ENCODE peak calls at places on chromosomes 1 and 21, in seven cellular contexts. One of them, this sample, is unnamed.
A peak's percentile ranks its signal among the peaks of the same experiment; 100 is the strongest.

GRCh38 chr21:45632165-45632896 is 11.2 kb upstream of the PCBP3 start:
- DNase-seq in activated CD8-positive, alpha-beta T cell treated with anti-CD3 and anti-CD28 coated beads, Interleukin-2, amount 10 ng/mL, durations not matched to agents 7 days and 5 days: peak; percentile 20
- DNase-seq in HFFc6: no peak
- DNase-seq in lung: no peak
- DNase-seq in type B pancreatic cell: peak; percentile 58
- DNase-seq in NCI-H460: no peak
- DNase-seq in foreskin fibroblast: no peak
- DNase-seq in this sample: peak; percentile 70

GRCh38 chr1:240701412-240701811 is 89.5 kb upstream of the GREM2 start:
- DNase-seq in activated CD8-positive, alpha-beta T cell treated with anti-CD3 and anti-CD28 coated beads, Interleukin-2, amount 10 ng/mL, durations not matched to agents 7 days and 5 days: no peak
- DNase-seq in HFFc6: peak; percentile 75
- DNase-seq in lung: no peak
- DNase-seq in type B pancreatic cell: no peak
- DNase-seq in NCI-H460: no peak
- DNase-seq in foreskin fibroblast: peak; percentile 67
- DNase-seq in this sample: no peak

GRCh38 chr1:2343023-2343935 is 48.1 kb downstream of the MORN1 start:
- DNase-seq in activated CD8-positive, alpha-beta T cell treated with anti-CD3 and anti-CD28 coated beads, Interleukin-2, amount 10 ng/mL, durations not matched to agents 7 days and 5 days: no peak
- DNase-seq in HFFc6: no peak
- DNase-seq in lung: no peak
- DNase-seq in type B pancreatic cell: no peak
- DNase-seq in NCI-H460: no peak
- DNase-seq in foreskin fibroblast: no peak
- DNase-seq in this sample: no peak

GRCh38 chr1:12153181-12153785 is 13.5 kb upstream of the TNFRSF1B start:
- DNase-seq in activated CD8-positive, alpha-beta T cell treated with anti-CD3 and anti-CD28 coated beads, Interleukin-2, amount 10 ng/mL, durations not matched to agents 7 days and 5 days: no peak
- DNase-seq in HFFc6: peak; percentile 89
- DNase-seq in lung: peak; percentile 61
- DNase-seq in type B pancreatic cell: no peak
- DNase-seq in NCI-H460: no peak
- DNase-seq in foreskin fibroblast: peak; percentile 89
- DNase-seq in this sample: no peak

GRCh38 chr21:27001526-27001925 is 34.6 kb upstream of the ADAMTS5 start:
- DNase-seq in activated CD8-positive, alpha-beta T cell treated with anti-CD3 and anti-CD28 coated beads, Interleukin-2, amount 10 ng/mL, durations not matched to agents 7 days and 5 days: no peak
- DNase-seq in HFFc6: no peak
- DNase-seq in lung: no peak
- DNase-seq in type B pancreatic cell: no peak
- DNase-seq in NCI-H460: no peak
- DNase-seq in foreskin fibroblast: no peak
- DNase-seq in this sample: no peak

GRCh38 chr1:39369568-39369967 is 121.9 kb upstream of the BMP8A start:
- DNase-seq in activated CD8-positive, alpha-beta T cell treated with anti-CD3 and anti-CD28 coated beads, Interleukin-2, amount 10 ng/mL, durations not matched to agents 7 days and 5 days: no peak
- DNase-seq in HFFc6: no peak
- DNase-seq in lung: no peak
- DNase-seq in type B pancreatic cell: no peak
- DNase-seq in NCI-H460: no peak
- DNase-seq in foreskin fibroblast: no peak
- DNase-seq in this sample: no peak

GRCh38 chr1:14777516-14778506 is 179.3 kb downstream of the KAZN start:
- DNase-seq in activated CD8-positive, alpha-beta T cell treated with anti-CD3 and anti-CD28 coated beads, Interleukin-2, amount 10 ng/mL, durations not matched to agents 7 days and 5 days: peak; percentile 25
- DNase-seq in HFFc6: no peak
- DNase-seq in lung: no peak
- DNase-seq in type B pancreatic cell: no peak
- DNase-seq in NCI-H460: no peak
- DNase-seq in foreskin fibroblast: no peak
- DNase-seq in this sample: peak; percentile 43

GRCh38 chr1:78304766-78305165 is 186.0 kb upstream of the PTGFR start:
- DNase-seq in activated CD8-positive, alpha-beta T cell treated with anti-CD3 and anti-CD28 coated beads, Interleukin-2, amount 10 ng/mL, durations not matched to agents 7 days and 5 days: no peak
- DNase-seq in HFFc6: no peak
- DNase-seq in lung: no peak
- DNase-seq in type B pancreatic cell: no peak
- DNase-seq in NCI-H460: no peak
- DNase-seq in foreskin fibroblast: no peak
- DNase-seq in this sample: no peak

GRCh38 chr1:6517435-6517851 is 26.0 kb upstream of the PLEKHG5 start:
- DNase-seq in activated CD8-positive, alpha-beta T cell treated with anti-CD3 and anti-CD28 coated beads, Interleukin-2, amount 10 ng/mL, durations not matched to agents 7 days and 5 days: no peak
- DNase-seq in HFFc6: peak; percentile 13
- DNase-seq in lung: no peak
- DNase-seq in type B pancreatic cell: no peak
- DNase-seq in NCI-H460: no peak
- DNase-seq in foreskin fibroblast: no peak
- DNase-seq in this sample: no peak

GRCh38 chr1:69312055-69312732 is 255.5 kb upstream of the LRRC7 start:
- DNase-seq in activated CD8-positive, alpha-beta T cell treated with anti-CD3 and anti-CD28 coated beads, Interleukin-2, amount 10 ng/mL, durations not matched to agents 7 days and 5 days: no peak
- DNase-seq in HFFc6: no peak
- DNase-seq in lung: no peak
- DNase-seq in type B pancreatic cell: no peak
- DNase-seq in NCI-H460: no peak
- DNase-seq in foreskin fibroblast: no peak
- DNase-seq in this sample: no peak

GRCh38 chr1:105830614-105831146 is 1225.8 kb upstream of the PRMT6 start:
- DNase-seq in activated CD8-positive, alpha-beta T cell treated with anti-CD3 and anti-CD28 coated beads, Interleukin-2, amount 10 ng/mL, durations not matched to agents 7 days and 5 days: no peak
- DNase-seq in HFFc6: no peak
- DNase-seq in lung: no peak
- DNase-seq in type B pancreatic cell: no peak
- DNase-seq in NCI-H460: no peak
- DNase-seq in foreskin fibroblast: no peak
- DNase-seq in this sample: peak; percentile 87

GRCh38 chr1:201999625-202000238 is 10.7 kb upstream of the ELF3 start:
- DNase-seq in activated CD8-positive, alpha-beta T cell treated with anti-CD3 and anti-CD28 coated beads, Interleukin-2, amount 10 ng/mL, durations not matched to agents 7 days and 5 days: peak; percentile 45
- DNase-seq in HFFc6: peak; percentile 43
- DNase-seq in lung: no peak
- DNase-seq in type B pancreatic cell: no peak
- DNase-seq in NCI-H460: peak; percentile 70
- DNase-seq in foreskin fibroblast: peak; percentile 8
- DNase-seq in this sample: peak; percentile 68

GRCh38 chr1:64242895-64243756 is 39.7 kb downstream of the UBE2U start:
- DNase-seq in activated CD8-positive, alpha-beta T cell treated with anti-CD3 and anti-CD28 coated beads, Interleukin-2, amount 10 ng/mL, durations not matched to agents 7 days and 5 days: no peak
- DNase-seq in HFFc6: peak; percentile 45
- DNase-seq in lung: no peak
- DNase-seq in type B pancreatic cell: no peak
- DNase-seq in NCI-H460: peak; percentile 53
- DNase-seq in foreskin fibroblast: peak; percentile 26
- DNase-seq in this sample: peak; percentile 28

GRCh38 chr21:38507374-38507942 is 9.2 kb upstream of the ERG start:
- DNase-seq in activated CD8-positive, alpha-beta T cell treated with anti-CD3 and anti-CD28 coated beads, Interleukin-2, amount 10 ng/mL, durations not matched to agents 7 days and 5 days: no peak
- DNase-seq in HFFc6: no peak
- DNase-seq in lung: no peak
- DNase-seq in type B pancreatic cell: no peak
- DNase-seq in NCI-H460: no peak
- DNase-seq in foreskin fibroblast: no peak
- DNase-seq in this sample: no peak

GRCh38 chr1:94045465-94046056 is 75.4 kb downstream of the ABCA4 start:
- DNase-seq in activated CD8-positive, alpha-beta T cell treated with anti-CD3 and anti-CD28 coated beads, Interleukin-2, amount 10 ng/mL, durations not matched to agents 7 days and 5 days: peak; percentile 54
- DNase-seq in HFFc6: peak; percentile 92
- DNase-seq in lung: peak; percentile 91
- DNase-seq in type B pancreatic cell: peak; percentile 79
- DNase-seq in NCI-H460: peak; percentile 90
- DNase-seq in foreskin fibroblast: peak; percentile 89
- DNase-seq in this sample: no peak

GRCh38 chr1:220084460-220084859 is 5.1 kb downstream of the BPNT1 start:
- DNase-seq in activated CD8-positive, alpha-beta T cell treated with anti-CD3 and anti-CD28 coated beads, Interleukin-2, amount 10 ng/mL, durations not matched to agents 7 days and 5 days: no peak
- DNase-seq in HFFc6: no peak
- DNase-seq in lung: no peak
- DNase-seq in type B pancreatic cell: no peak
- DNase-seq in NCI-H460: no peak
- DNase-seq in foreskin fibroblast: no peak
- DNase-seq in this sample: no peak

GRCh38 chr1:43660355-43660754 is 10.4 kb downstream of the KDM4A start:
- DNase-seq in activated CD8-positive, alpha-beta T cell treated with anti-CD3 and anti-CD28 coated beads, Interleukin-2, amount 10 ng/mL, durations not matched to agents 7 days and 5 days: no peak
- DNase-seq in HFFc6: no peak
- DNase-seq in lung: no peak
- DNase-seq in type B pancreatic cell: no peak
- DNase-seq in NCI-H460: no peak
- DNase-seq in foreskin fibroblast: no peak
- DNase-seq in this sample: no peak

GRCh38 chr1:204461331-204462228 is 33.0 kb downstream of the PIK3C2B start:
- DNase-seq in activated CD8-positive, alpha-beta T cell treated with anti-CD3 and anti-CD28 coated beads, Interleukin-2, amount 10 ng/mL, durations not matched to agents 7 days and 5 days: peak; percentile 30
- DNase-seq in HFFc6: no peak
- DNase-seq in lung: no peak
- DNase-seq in type B pancreatic cell: no peak
- DNase-seq in NCI-H460: no peak
- DNase-seq in foreskin fibroblast: no peak
- DNase-seq in this sample: peak; percentile 93

GRCh38 chr1:966135-966602 is at the start of gene PLEKHN1:
- DNase-seq in activated CD8-positive, alpha-beta T cell treated with anti-CD3 and anti-CD28 coated beads, Interleukin-2, amount 10 ng/mL, durations not matched to agents 7 days and 5 days: peak; percentile 53
- DNase-seq in HFFc6: peak; percentile 20
- DNase-seq in lung: peak; percentile 44
- DNase-seq in type B pancreatic cell: no peak
- DNase-seq in NCI-H460: no peak
- DNase-seq in foreskin fibroblast: peak; percentile 36
- DNase-seq in this sample: no peak

GRCh38 chr1:220119043-220119512 is 25.1 kb downstream of the IARS2 start:
- DNase-seq in activated CD8-positive, alpha-beta T cell treated with anti-CD3 and anti-CD28 coated beads, Interleukin-2, amount 10 ng/mL, durations not matched to agents 7 days and 5 days: no peak
- DNase-seq in HFFc6: no peak
- DNase-seq in lung: no peak
- DNase-seq in type B pancreatic cell: no peak
- DNase-seq in NCI-H460: peak; percentile 17
- DNase-seq in foreskin fibroblast: no peak
- DNase-seq in this sample: no peak

GRCh38 chr1:95168638-95169411 is 51.7 kb downstream of the TLCD4 start:
- DNase-seq in activated CD8-positive, alpha-beta T cell treated with anti-CD3 and anti-CD28 coated beads, Interleukin-2, amount 10 ng/mL, durations not matched to agents 7 days and 5 days: no peak
- DNase-seq in HFFc6: no peak
- DNase-seq in lung: no peak
- DNase-seq in type B pancreatic cell: no peak
- DNase-seq in NCI-H460: no peak
- DNase-seq in foreskin fibroblast: no peak
- DNase-seq in this sample: no peak

GRCh38 chr1:121558514-121558913 is 373.7 kb downstream of the SRGAP2C start:
- DNase-seq in activated CD8-positive, alpha-beta T cell treated with anti-CD3 and anti-CD28 coated beads, Interleukin-2, amount 10 ng/mL, durations not matched to agents 7 days and 5 days: no peak
- DNase-seq in HFFc6: peak; percentile 83
- DNase-seq in lung: no peak
- DNase-seq in type B pancreatic cell: no peak
- DNase-seq in NCI-H460: peak; percentile 14
- DNase-seq in foreskin fibroblast: peak; percentile 39
- DNase-seq in this sample: no peak

GRCh38 chr1:66360285-66360724 is 173.6 kb upstream of the SGIP1 start:
- DNase-seq in activated CD8-positive, alpha-beta T cell treated with anti-CD3 and anti-CD28 coated beads, Interleukin-2, amount 10 ng/mL, durations not matched to agents 7 days and 5 days: no peak
- DNase-seq in HFFc6: no peak
- DNase-seq in lung: no peak
- DNase-seq in type B pancreatic cell: no peak
- DNase-seq in NCI-H460: no peak
- DNase-seq in foreskin fibroblast: no peak
- DNase-seq in this sample: peak; percentile 8

GRCh38 chr1:57024855-57025254 is 59.0 kb upstream of the C8B start:
- DNase-seq in activated CD8-positive, alpha-beta T cell treated with anti-CD3 and anti-CD28 coated beads, Interleukin-2, amount 10 ng/mL, durations not matched to agents 7 days and 5 days: no peak
- DNase-seq in HFFc6: no peak
- DNase-seq in lung: no peak
- DNase-seq in type B pancreatic cell: no peak
- DNase-seq in NCI-H460: no peak
- DNase-seq in foreskin fibroblast: no peak
- DNase-seq in this sample: no peak

GRCh38 chr1:14996133-14997050 is 157.2 kb upstream of the TMEM51 start:
- DNase-seq in activated CD8-positive, alpha-beta T cell treated with anti-CD3 and anti-CD28 coated beads, Interleukin-2, amount 10 ng/mL, durations not matched to agents 7 days and 5 days: no peak
- DNase-seq in HFFc6: peak; percentile 86
- DNase-seq in lung: no peak
- DNase-seq in type B pancreatic cell: no peak
- DNase-seq in NCI-H460: no peak
- DNase-seq in foreskin fibroblast: peak; percentile 89
- DNase-seq in this sample: no peak

GRCh38 chr1:32247983-32248889 is 1.2 kb downstream of the FAM167B start:
- DNase-seq in activated CD8-positive, alpha-beta T cell treated with anti-CD3 and anti-CD28 coated beads, Interleukin-2, amount 10 ng/mL, durations not matched to agents 7 days and 5 days: peak; percentile 86
- DNase-seq in HFFc6: peak; percentile 53
- DNase-seq in lung: peak; percentile 84
- DNase-seq in type B pancreatic cell: peak; percentile 86
- DNase-seq in NCI-H460: peak; percentile 52
- DNase-seq in foreskin fibroblast: peak; percentile 59
- DNase-seq in this sample: peak; percentile 83

GRCh38 chr1:156102634-156103511 is 11.6 kb upstream of the LMNA start:
- DNase-seq in activated CD8-positive, alpha-beta T cell treated with anti-CD3 and anti-CD28 coated beads, Interleukin-2, amount 10 ng/mL, durations not matched to agents 7 days and 5 days: no peak
- DNase-seq in HFFc6: peak; percentile 41
- DNase-seq in lung: no peak
- DNase-seq in type B pancreatic cell: no peak
- DNase-seq in NCI-H460: no peak
- DNase-seq in foreskin fibroblast: no peak
- DNase-seq in this sample: no peak

GRCh38 chr1:206506803-206507394 is 432 bp upstream of the RASSF5 start:
- DNase-seq in activated CD8-positive, alpha-beta T cell treated with anti-CD3 and anti-CD28 coated beads, Interleukin-2, amount 10 ng/mL, durations not matched to agents 7 days and 5 days: peak; percentile 42
- DNase-seq in HFFc6: no peak
- DNase-seq in lung: no peak
- DNase-seq in type B pancreatic cell: no peak
- DNase-seq in NCI-H460: no peak
- DNase-seq in foreskin fibroblast: no peak
- DNase-seq in this sample: no peak

GRCh38 chr1:1832820-1833219 is 54.5 kb upstream of the NADK start:
- DNase-seq in activated CD8-positive, alpha-beta T cell treated with anti-CD3 and anti-CD28 coated beads, Interleukin-2, amount 10 ng/mL, durations not matched to agents 7 days and 5 days: no peak
- DNase-seq in HFFc6: no peak
- DNase-seq in lung: no peak
- DNase-seq in type B pancreatic cell: no peak
- DNase-seq in NCI-H460: no peak
- DNase-seq in foreskin fibroblast: peak; percentile 16
- DNase-seq in this sample: no peak

GRCh38 chr1:173332026-173332425 is 124.9 kb upstream of the TNFSF4 start:
- DNase-seq in activated CD8-positive, alpha-beta T cell treated with anti-CD3 and anti-CD28 coated beads, Interleukin-2, amount 10 ng/mL, durations not matched to agents 7 days and 5 days: no peak
- DNase-seq in HFFc6: peak; percentile 62
- DNase-seq in lung: no peak
- DNase-seq in type B pancreatic cell: no peak
- DNase-seq in NCI-H460: no peak
- DNase-seq in foreskin fibroblast: peak; percentile 71
- DNase-seq in this sample: no peak

GRCh38 chr1:101006553-101006952 is 19.0 kb downstream of the DPH5 start:
- DNase-seq in activated CD8-positive, alpha-beta T cell treated with anti-CD3 and anti-CD28 coated beads, Interleukin-2, amount 10 ng/mL, durations not matched to agents 7 days and 5 days: no peak
- DNase-seq in HFFc6: no peak
- DNase-seq in lung: no peak
- DNase-seq in type B pancreatic cell: no peak
- DNase-seq in NCI-H460: no peak
- DNase-seq in foreskin fibroblast: peak; percentile 19
- DNase-seq in this sample: no peak

This sample was measured in Jurkat, Clone E6-1.